ENCODE peak calls at places on chromosomes 4 and X, in four cellular contexts. One of them, this sample, is unnamed.

GRCh38 chrX:24506082-24506481 is 41.0 kb downstream of the PDK3 start:
- DNase-seq in suprapubic skin: no peak
- DNase-seq in RWPE1: peak
- DNase-seq in psoas muscle: no peak
- DNase-seq in this sample: no peak

GRCh38 chrX:118637997-118638396 is 89.4 kb upstream of the IL13RA1 start:
- DNase-seq in psoas muscle: no peak
- DNase-seq in suprapubic skin: no peak
- DNase-seq in RWPE1: no peak
- DNase-seq in this sample: no peak

GRCh38 chr4:17780461-17781071 is 855 bp downstream of the FAM184B start:
- DNase-seq in psoas muscle: no peak
- DNase-seq in suprapubic skin: no peak
- DNase-seq in RWPE1: no peak
- DNase-seq in this sample: peak

GRCh38 chrX:11419102-11419501 is 125.9 kb downstream of the AMELX start:
- DNase-seq in suprapubic skin: no peak
- DNase-seq in RWPE1: no peak
- DNase-seq in psoas muscle: no peak
- DNase-seq in this sample: no peak

GRCh38 chrX:155417769-155418168 is 35.9 kb downstream of the F8A2 start:
- DNase-seq in suprapubic skin: no peak
- DNase-seq in psoas muscle: no peak
- DNase-seq in RWPE1: no peak
- DNase-seq in this sample: no peak

GRCh38 chrX:102963955-102964354 is 26.9 kb downstream of the RAB40AL start:
- DNase-seq in psoas muscle: no peak
- DNase-seq in RWPE1: no peak
- DNase-seq in suprapubic skin: no peak
- DNase-seq in this sample: no peak

GRCh38 chr4:79025170-79025569 is 85.9 kb upstream of the PAQR3 start:
- DNase-seq in psoas muscle: no peak
- DNase-seq in suprapubic skin: no peak
- DNase-seq in RWPE1: no peak
- DNase-seq in this sample: no peak

GRCh38 chr4:171880136-171880535 is 66.9 kb downstream of the GALNTL6 start:
- DNase-seq in suprapubic skin: no peak
- DNase-seq in psoas muscle: no peak
- DNase-seq in RWPE1: peak
- DNase-seq in this sample: peak

GRCh38 chrX:16042980-16043379 is 80.4 kb upstream of the GRPR start:
- DNase-seq in suprapubic skin: no peak
- DNase-seq in RWPE1: no peak
- DNase-seq in psoas muscle: no peak
- DNase-seq in this sample: no peak

GRCh38 chr4:38730830-38731646 is 51.8 kb downstream of the TLR10 start:
- DNase-seq in psoas muscle: peak
- DNase-seq in suprapubic skin: peak
- DNase-seq in RWPE1: peak
- DNase-seq in this sample: peak

GRCh38 chr4:43223820-43224219 is 331.3 kb downstream of the GRXCR1 start:
- DNase-seq in RWPE1: no peak
- DNase-seq in suprapubic skin: no peak
- DNase-seq in psoas muscle: no peak
- DNase-seq in this sample: no peak

GRCh38 chr4:185811509-185812364 is at the start of gene SORBS2:
- DNase-seq in suprapubic skin: no peak
- DNase-seq in psoas muscle: no peak
- DNase-seq in RWPE1: peak
- DNase-seq in this sample: no peak

GRCh38 chrX:54178100-54178940 is 4.7 kb downstream of the FAM120C start:
- DNase-seq in psoas muscle: no peak
- DNase-seq in suprapubic skin: no peak
- DNase-seq in RWPE1: peak
- DNase-seq in this sample: peak

GRCh38 chr4:21753084-21753760 is 195.3 kb downstream of the KCNIP4 start:
- DNase-seq in suprapubic skin: no peak
- DNase-seq in RWPE1: peak
- DNase-seq in psoas muscle: no peak
- DNase-seq in this sample: no peak

GRCh38 chrX:153925739-153926593 is at the start of gene ARHGAP4:
- DNase-seq in RWPE1: no peak
- DNase-seq in psoas muscle: no peak
- DNase-seq in suprapubic skin: no peak
- DNase-seq in this sample: no peak

GRCh38 chr4:1797298-1797860 is 4.3 kb downstream of the FGFR3 start:
- DNase-seq in suprapubic skin: no peak
- DNase-seq in RWPE1: no peak
- DNase-seq in psoas muscle: no peak
- DNase-seq in this sample: no peak

GRCh38 chrX:50068293-50068568 is 132.6 kb downstream of the AKAP4 start:
- DNase-seq in RWPE1: no peak
- DNase-seq in psoas muscle: no peak
- DNase-seq in suprapubic skin: no peak
- DNase-seq in this sample: no peak

DNA sequence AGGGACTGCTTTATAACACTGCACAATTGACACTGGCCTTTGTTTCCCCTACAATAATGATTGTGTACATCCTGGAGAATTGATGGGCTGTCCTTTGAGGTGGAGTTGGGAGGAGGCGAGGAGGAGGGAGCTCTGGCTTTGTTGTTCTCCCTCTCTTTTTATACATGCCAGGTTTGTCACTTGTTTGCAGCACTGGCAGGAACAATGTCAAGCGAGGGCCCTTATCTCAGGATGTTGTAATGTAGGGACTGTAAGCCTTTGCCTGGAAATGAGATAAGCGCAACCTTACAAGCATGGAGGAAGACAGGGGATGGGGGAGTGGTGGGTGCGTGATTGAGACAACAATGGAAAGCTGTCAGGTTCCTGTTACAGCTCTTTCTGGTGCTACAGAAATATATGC is 294.2 kb downstream of the GPAT3 start:
- DNase-seq in suprapubic skin: no peak
- DNase-seq in RWPE1: no peak
- DNase-seq in psoas muscle: no peak
- DNase-seq in this sample: no peak
- TF ChIP-seq CTCF in suprapubic skin: no peak
- TF ChIP-seq CTCF in RWPE1: no peak
- TF ChIP-seq CTCF in psoas muscle: no peak
- TF ChIP-seq CTCF in this sample: no peak

DNA sequence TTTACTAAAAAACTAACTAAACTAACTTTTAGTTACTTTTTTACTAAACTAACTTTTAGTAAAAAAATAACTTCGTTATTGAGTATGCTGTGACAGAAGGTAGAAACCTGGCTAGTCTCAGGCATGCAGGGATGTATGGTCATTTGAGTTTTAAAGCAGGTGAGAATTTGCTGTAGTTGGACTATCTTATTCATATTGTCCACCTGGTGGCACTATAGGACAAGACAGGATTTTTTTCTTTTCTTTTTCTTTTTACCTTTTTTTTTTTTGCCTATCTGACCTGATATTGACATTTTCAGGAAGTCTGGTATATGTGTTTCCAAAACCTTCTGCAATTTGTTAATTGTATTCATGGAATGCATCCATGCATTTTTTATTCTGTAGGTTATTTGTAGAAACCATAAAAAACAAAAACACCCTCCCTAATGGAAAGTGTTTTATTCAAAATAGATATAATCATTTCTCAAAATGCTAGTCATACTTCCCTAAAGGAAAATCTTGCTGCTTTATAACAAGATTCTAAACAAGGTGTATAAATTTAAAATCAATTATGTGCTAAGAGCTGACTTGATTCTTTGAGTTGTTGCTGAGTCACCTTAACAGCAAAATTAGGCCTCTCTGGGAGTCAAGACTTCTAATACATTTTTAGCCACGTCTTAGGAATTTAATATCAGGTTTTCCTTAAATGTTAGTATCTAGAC is 201.2 kb upstream of the GNPDA2 start:
- DNase-seq in psoas muscle: no peak
- DNase-seq in RWPE1: peak
- DNase-seq in suprapubic skin: no peak
- DNase-seq in this sample: no peak
- TF ChIP-seq CTCF in psoas muscle: peak
- TF ChIP-seq CTCF in RWPE1: peak
- TF ChIP-seq CTCF in suprapubic skin: no peak
- TF ChIP-seq CTCF in this sample: no peak

GRCh38 chr4:54843946-54844345 is 186.2 kb downstream of the KIT start:
- DNase-seq in psoas muscle: no peak
- DNase-seq in RWPE1: no peak
- DNase-seq in suprapubic skin: no peak
- DNase-seq in this sample: no peak

GRCh38 chr4:54843106-54843505 is 185.3 kb downstream of the KIT start:
- DNase-seq in suprapubic skin: no peak
- DNase-seq in psoas muscle: no peak
- DNase-seq in RWPE1: no peak
- DNase-seq in this sample: no peak

GRCh38 chr4:54840430-54840829 is 182.7 kb downstream of the KIT start:
- DNase-seq in RWPE1: no peak
- DNase-seq in suprapubic skin: no peak
- DNase-seq in psoas muscle: no peak
- DNase-seq in this sample: no peak

GRCh38 chr4:54842226-54843055 is 184.7 kb downstream of the KIT start:
- DNase-seq in psoas muscle: no peak
- DNase-seq in suprapubic skin: no peak
- DNase-seq in RWPE1: no peak
- DNase-seq in this sample: no peak

GRCh38 chr4:54840992-54841768 is 183.4 kb downstream of the KIT start:
- DNase-seq in RWPE1: peak
- DNase-seq in suprapubic skin: no peak
- DNase-seq in psoas muscle: no peak
- DNase-seq in this sample: no peak
- TF ChIP-seq CTCF in RWPE1: no peak
- TF ChIP-seq CTCF in suprapubic skin: peak
- TF ChIP-seq CTCF in psoas muscle: no peak
- TF ChIP-seq CTCF in this sample: peak

GRCh38 chr4:121050251-121050650 is 22.1 kb downstream of the NDNF start:
- DNase-seq in RWPE1: no peak
- DNase-seq in psoas muscle: no peak
- DNase-seq in suprapubic skin: no peak
- DNase-seq in this sample: no peak
- TF ChIP-seq CTCF in RWPE1: peak
- TF ChIP-seq CTCF in psoas muscle: peak
- TF ChIP-seq CTCF in suprapubic skin: no peak
- TF ChIP-seq CTCF in this sample: peak

GRCh38 chr4:147366164-147366563 is 114.7 kb upstream of the EDNRA start:
- DNase-seq in psoas muscle: no peak
- DNase-seq in RWPE1: no peak
- DNase-seq in suprapubic skin: no peak
- DNase-seq in this sample: no peak
- TF ChIP-seq CTCF in psoas muscle: no peak
- TF ChIP-seq CTCF in RWPE1: no peak
- TF ChIP-seq CTCF in suprapubic skin: no peak
- TF ChIP-seq CTCF in this sample: no peak

GRCh38 chr4:106691749-106692148 is 323.2 kb upstream of the GIMD1 start:
- DNase-seq in suprapubic skin: no peak
- DNase-seq in RWPE1: no peak
- DNase-seq in psoas muscle: no peak
- DNase-seq in this sample: no peak
- TF ChIP-seq CTCF in suprapubic skin: no peak
- TF ChIP-seq CTCF in RWPE1: no peak
- TF ChIP-seq CTCF in psoas muscle: no peak
- TF ChIP-seq CTCF in this sample: peak

DNA sequence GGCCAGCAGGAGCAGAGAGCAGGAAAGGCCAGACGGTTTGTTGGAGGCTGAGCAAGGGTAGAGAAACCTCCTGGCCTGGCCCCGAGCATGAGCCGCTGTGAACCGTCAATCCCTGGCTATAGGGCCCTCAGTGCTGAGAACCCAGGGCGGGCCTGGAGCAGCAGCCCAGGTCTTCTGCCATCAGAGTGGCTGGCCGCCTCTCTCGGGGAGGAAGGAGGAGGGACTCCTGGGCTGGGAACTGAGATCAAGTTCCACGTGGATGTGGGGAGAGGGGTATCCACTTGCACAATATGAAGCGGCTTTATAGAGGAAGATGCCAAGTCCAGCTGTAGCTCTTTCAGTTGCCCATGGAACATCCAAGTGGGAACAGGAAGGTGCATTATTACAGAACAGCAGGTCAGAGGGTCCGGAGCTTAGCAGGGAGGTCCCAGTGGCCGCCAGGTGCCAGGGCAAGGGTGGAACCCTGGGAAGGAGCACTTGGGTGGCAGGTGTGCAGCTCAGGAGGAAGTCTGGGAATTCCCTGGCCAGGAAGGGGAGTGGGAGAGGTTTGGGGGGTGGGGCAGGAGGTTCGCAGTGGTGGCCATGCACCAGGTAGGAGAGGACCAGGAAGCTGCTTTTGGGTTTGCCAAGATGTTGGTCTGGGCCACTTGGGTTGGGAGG is 31.7 kb upstream of the CRMP1 start:
- DNase-seq in suprapubic skin: no peak
- DNase-seq in psoas muscle: no peak
- DNase-seq in RWPE1: no peak
- DNase-seq in this sample: no peak
- TF ChIP-seq CTCF in suprapubic skin: no peak
- TF ChIP-seq CTCF in psoas muscle: no peak
- TF ChIP-seq CTCF in RWPE1: no peak
- TF ChIP-seq CTCF in this sample: no peak

GRCh38 chr4:123659759-123660158 is 263.2 kb downstream of the SPRY1 start:
- DNase-seq in psoas muscle: no peak
- DNase-seq in suprapubic skin: no peak
- DNase-seq in RWPE1: no peak
- DNase-seq in this sample: no peak

GRCh38 chr4:123666486-123666885 is 269.9 kb downstream of the SPRY1 start:
- DNase-seq in RWPE1: no peak
- DNase-seq in psoas muscle: no peak
- DNase-seq in suprapubic skin: no peak
- DNase-seq in this sample: no peak

GRCh38 chr4:123662827-123663226 is 266.2 kb downstream of the SPRY1 start:
- DNase-seq in psoas muscle: no peak
- DNase-seq in RWPE1: no peak
- DNase-seq in suprapubic skin: no peak
- DNase-seq in this sample: no peak

GRCh38 chr4:123659262-123659661 is 262.7 kb downstream of the SPRY1 start:
- DNase-seq in suprapubic skin: no peak
- DNase-seq in psoas muscle: no peak
- DNase-seq in RWPE1: no peak
- DNase-seq in this sample: no peak

DNA sequence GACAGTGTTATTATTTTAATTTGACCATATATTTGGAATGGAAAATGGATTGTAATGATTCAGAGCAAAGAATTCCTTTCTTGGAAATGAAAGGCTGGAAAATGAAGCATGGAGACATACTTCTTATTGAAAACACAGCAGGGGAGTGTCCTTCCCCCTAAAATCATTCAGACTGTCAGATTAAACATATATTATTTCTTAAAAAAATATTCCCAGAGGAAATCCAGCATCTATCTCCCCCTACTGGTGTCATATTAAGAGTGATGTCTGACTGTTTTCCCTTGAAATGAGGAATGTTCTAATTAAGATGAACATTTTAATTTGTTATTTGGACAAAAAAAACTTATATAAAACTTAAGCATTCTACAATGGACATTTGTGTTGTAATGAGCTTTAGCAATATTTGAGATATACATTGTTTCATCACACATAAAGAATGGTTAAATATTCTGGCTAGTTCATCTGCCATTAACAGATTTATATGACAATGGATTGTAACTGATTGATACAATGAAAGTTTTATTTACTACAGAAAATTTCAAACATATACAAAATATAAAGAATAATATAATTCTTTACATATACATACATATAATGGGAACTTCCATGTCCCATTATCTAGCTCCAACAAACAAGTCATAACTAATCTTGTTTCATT is 264.6 kb downstream of the SPRY1 start:
- DNase-seq in suprapubic skin: no peak
- DNase-seq in RWPE1: peak
- DNase-seq in psoas muscle: no peak
- DNase-seq in this sample: no peak
- TF ChIP-seq CTCF in suprapubic skin: peak
- TF ChIP-seq CTCF in RWPE1: peak
- TF ChIP-seq CTCF in psoas muscle: peak
- TF ChIP-seq CTCF in this sample: peak

This sample was measured in AG04449.